ENCODE peak calls at places on chromosomes 4 and X, in nine cellular contexts. S is left ventricle myocardium inferior, P is transverse colon, K is A549, N is epithelial cell of esophagus, J is upper lobe of right lung, W is Peyer's patch, Z is ovary, Y is GM06990. M is an unnamed sample.

GRCh38 chr4:30754021-30754420 is 33.9 kb downstream of the PCDH7 start:
- DNase-seq in S (no peak), P (no peak), K (no peak), N (peak), J (no peak), W (no peak), Z (no peak), Y (no peak), M (no peak)

GRCh38 chrX:3449287-3449686 is 102.8 kb upstream of the MXRA5 start:
- DNase-seq in S (no peak), P (no peak), K (no peak), N (peak), J (no peak), W (no peak), Z (no peak), Y (no peak), M (no peak)

GRCh38 chr4:166019441-166019840 is 146.4 kb downstream of the TLL1 start:
- DNase-seq in S (no peak), P (no peak), K (no peak), N (no peak), J (no peak), W (no peak), Z (no peak), Y (no peak), M (no peak)

GRCh38 chr4:169106696-169107229 is 96.7 kb upstream of the CBR4 start:
- DNase-seq in S (no peak), P (no peak), K (no peak), N (peak), J (no peak), W (no peak), Z (no peak), Y (no peak), M (no peak)

GRCh38 chr4:156146581-156146980 is 192.9 kb upstream of the CTSO start:
- DNase-seq in S (no peak), P (no peak), K (no peak), N (no peak), J (no peak), W (no peak), Z (no peak), Y (no peak), M (no peak)

GRCh38 chrX:119673336-119673735 is 19.6 kb downstream of the SEPTIN6 start:
- DNase-seq in S (no peak), P (no peak), K (no peak), N (no peak), J (no peak), W (no peak), Z (no peak), Y (no peak), M (no peak)

GRCh38 chr4:7759635-7760034 is 180.0 kb downstream of the AFAP1 start:
- DNase-seq in S (no peak), P (no peak), K (no peak), N (no peak), J (no peak), W (no peak), Z (no peak), Y (no peak), M (no peak)

GRCh38 chr4:33302298-33302697 is 2582.1 kb downstream of the PCDH7 start:
- DNase-seq in S (no peak), P (no peak), K (peak), N (no peak), J (no peak), W (no peak), Z (no peak), Y (no peak), M (no peak)

GRCh38 chrX:66676990-66677389 is 38.1 kb upstream of the EDA2R start:
- DNase-seq in S (no peak), P (no peak), K (no peak), N (peak), J (no peak), W (no peak), Z (no peak), Y (no peak), M (no peak)

GRCh38 chr4:6062133-6062532 is 43.9 kb upstream of the C4orf50 start:
- DNase-seq in S (no peak), P (no peak), K (no peak), N (no peak), J (no peak), W (no peak), Z (no peak), Y (no peak), M (no peak)

GRCh38 chr4:147057631-147057980 is 111.9 kb upstream of the TTC29 start:
- DNase-seq in S (no peak), P (no peak), K (no peak), N (peak), J (no peak), W (no peak), Z (no peak), Y (no peak), M (no peak)

GRCh38 chrX:84907324-84907946 is 96.2 kb upstream of the APOOL start:
- DNase-seq in S (no peak), P (no peak), K (peak), N (peak), J (no peak), W (no peak), Z (no peak), Y (no peak), M (no peak)

GRCh38 chr4:152211936-152212675 is 323.8 kb downstream of the FBXW7 start:
- DNase-seq in S (no peak), P (no peak), K (no peak), N (no peak), J (no peak), W (no peak), Z (no peak), Y (no peak), M (no peak)

GRCh38 chrX:100979881-100980607 is 10.5 kb downstream of the ARL13A start:
- DNase-seq in S (no peak), P (no peak), K (peak), N (peak), J (no peak), W (no peak), Z (no peak), Y (no peak), M (no peak)

GRCh38 chr4:139682309-139683210 is 16.9 kb downstream of the MGST2 start:
- DNase-seq in S (no peak), P (no peak), K (no peak), N (no peak), J (no peak), W (no peak), Z (no peak), Y (no peak), M (no peak)

GRCh38 chr4:157143365-157143764 is 67.4 kb downstream of the GLRB start:
- DNase-seq in S (no peak), P (no peak), K (no peak), N (no peak), J (no peak), W (no peak), Z (no peak), Y (no peak), M (no peak)

GRCh38 chr4:122329876-122330595 is 48.8 kb upstream of the ADAD1 start:
- DNase-seq in S (no peak), P (no peak), K (no peak), N (peak), J (no peak), W (no peak), Z (no peak), Y (no peak), M (no peak)

GRCh38 chr4:23888421-23889319 is 1.2 kb downstream of the PPARGC1A start:
- DNase-seq in S (no peak), P (no peak), K (no peak), N (peak), J (no peak), W (peak), Z (no peak), Y (no peak), M (no peak)

GRCh38 chr4:100462206-100462605 is 55.6 kb downstream of the EMCN start:
- DNase-seq in S (no peak), P (no peak), K (peak), N (peak), J (no peak), W (no peak), Z (no peak), Y (no peak), M (no peak)

GRCh38 chr4:69095301-69095731 is 958 bp upstream of the UGT2B7 start:
- DNase-seq in S (no peak), P (no peak), K (peak), N (peak), J (no peak), W (no peak), Z (no peak), Y (no peak), M (no peak)

GRCh38 chr4:90281956-90282355 is 154.8 kb downstream of the CCSER1 start:
- DNase-seq in S (no peak), P (no peak), K (no peak), N (no peak), J (no peak), W (no peak), Z (no peak), Y (no peak), M (no peak)

GRCh38 chrX:143664302-143664701 is 28.4 kb upstream of the SLITRK4 start:
- DNase-seq in S (no peak), P (no peak), K (peak), N (peak), J (no peak), W (no peak), Z (no peak), Y (no peak), M (no peak)

GRCh38 chrX:143663755-143664154 is 27.9 kb upstream of the SLITRK4 start:
- DNase-seq in S (no peak), P (no peak), K (no peak), N (no peak), J (no peak), W (no peak), Z (no peak), Y (no peak), M (no peak)

GRCh38 chrX:143669395-143669794 is 33.5 kb upstream of the SLITRK4 start:
- DNase-seq in S (no peak), P (no peak), K (no peak), N (peak), J (no peak), W (no peak), Z (no peak), Y (no peak), M (no peak)
- TF ChIP-seq CTCF in S (no peak), P (no peak), K (no peak), N (peak), J (no peak), W (no peak), Z (no peak), Y (no peak), M (peak)

GRCh38 chrX:130114141-130114561 is 3.9 kb upstream of the ELF4 start:
- DNase-seq in S (no peak), P (no peak), K (no peak), N (peak), J (no peak), W (no peak), Z (no peak), Y (no peak), M (no peak)
- H3K4me3 ChIP-seq in S (no peak), P (no peak), K (no peak), N (peak), J (no peak), W (no peak), Z (no peak), Y (no peak), M (no peak)

GRCh38 chrX:153400146-153401132 is 711 bp downstream of the PNMA6E start:
- DNase-seq in S (no peak), P (peak), K (peak), N (no peak), J (peak), W (no peak), Z (no peak), Y (peak), M (peak)
- TF ChIP-seq CTCF in S (peak), P (peak), K (peak), N (peak), J (peak), W (peak), Z (no peak), Y (peak), M (no peak)

DNA sequence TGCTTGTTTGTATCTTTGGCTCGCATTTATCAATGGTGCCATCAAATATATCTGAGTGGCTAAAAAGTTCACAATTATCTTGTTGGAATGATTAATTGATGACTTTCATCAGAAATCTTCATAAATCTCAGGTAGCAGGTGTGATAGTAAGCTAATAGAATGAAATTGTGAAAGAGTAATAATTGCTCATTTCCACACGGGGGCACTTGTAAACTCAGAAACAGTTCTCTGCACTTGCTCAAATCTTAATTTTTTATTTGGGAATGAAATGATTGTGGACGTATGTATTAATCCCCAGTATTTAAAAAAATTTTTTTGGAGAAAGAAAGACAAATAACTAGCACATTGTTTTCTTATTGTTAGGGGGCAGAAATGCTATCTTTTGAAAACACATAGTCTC is 132.8 kb downstream of the DTHD1 start:
- DNase-seq in S (no peak), P (no peak), K (peak), N (peak), J (no peak), W (no peak), Z (no peak), Y (no peak), M (no peak)
- H3K4me3 ChIP-seq in S (no peak), P (no peak), K (no peak), N (no peak), J (no peak), W (no peak), Z (no peak), Y (no peak), M (no peak)

GRCh38 chr4:38873290-38873949 is 5.8 kb downstream of the FAM114A1 start:
- DNase-seq in S (no peak), P (no peak), K (no peak), N (no peak), J (no peak), W (no peak), Z (no peak), Y (no peak), M (no peak)
- TF ChIP-seq CTCF in S (no peak), P (no peak), K (no peak), N (no peak), J (no peak), W (no peak), Z (no peak), Y (no peak), M (no peak)

GRCh38 chrX:135295238-135295943 is 13.9 kb upstream of the ETDC start:
- DNase-seq in S (peak), P (peak), K (no peak), N (peak), J (peak), W (peak), Z (no peak), Y (peak), M (no peak)
- H3K4me3 ChIP-seq in S (peak), P (no peak), K (no peak), N (peak), J (peak), W (peak), Z (no peak), Y (peak), M (peak)

GRCh38 chr4:126047114-126047513 is 732.4 kb downstream of the FAT4 start:
- DNase-seq in S (no peak), P (no peak), K (no peak), N (no peak), J (no peak), W (no peak), Z (no peak), Y (no peak), M (no peak)

GRCh38 chr4:126057371-126057770 is 742.6 kb downstream of the FAT4 start:
- DNase-seq in S (no peak), P (no peak), K (no peak), N (peak), J (no peak), W (no peak), Z (no peak), Y (no peak), M (no peak)

GRCh38 chr4:126046081-126046614 is 731.4 kb downstream of the FAT4 start:
- DNase-seq in S (no peak), P (no peak), K (no peak), N (no peak), J (no peak), W (no peak), Z (no peak), Y (no peak), M (no peak)

DNA sequence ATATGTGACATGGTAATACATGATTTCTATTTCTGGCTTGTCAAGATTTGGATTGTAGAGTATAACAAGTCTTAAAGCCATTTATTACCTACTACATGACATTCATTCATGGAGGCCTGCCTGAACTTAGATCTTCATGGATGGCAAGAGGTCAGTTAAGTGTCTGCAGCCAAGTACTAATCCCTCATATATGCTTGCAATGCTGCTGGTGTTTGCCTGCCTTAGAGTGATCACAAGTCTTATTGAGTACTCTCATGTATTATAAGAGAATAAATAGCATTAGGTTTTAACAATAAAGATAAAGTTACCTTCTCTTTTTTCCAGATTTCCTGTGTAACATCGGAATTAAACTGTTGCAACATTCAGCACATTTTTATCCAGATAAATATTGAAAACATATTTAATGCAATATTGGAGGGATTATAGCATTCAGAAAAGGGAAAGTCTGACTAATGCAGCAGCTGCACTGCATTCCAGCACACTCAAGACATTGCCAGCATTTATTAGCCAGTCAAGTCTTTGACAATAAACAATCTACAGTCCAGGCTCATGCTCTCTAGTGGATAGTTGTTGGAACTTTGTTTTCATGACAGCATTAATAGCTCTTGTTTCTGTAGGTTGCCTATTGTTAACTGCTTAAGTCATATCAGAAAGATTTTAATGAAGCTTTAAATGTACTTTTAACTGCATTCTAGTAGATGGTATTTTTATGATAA is 737.1 kb downstream of the FAT4 start:
- DNase-seq in S (no peak), P (no peak), K (no peak), N (peak), J (no peak), W (no peak), Z (no peak), Y (no peak), M (no peak)
- TF ChIP-seq CTCF in S (peak), P (no peak), K (no peak), N (peak), J (peak), W (no peak), Z (no peak), Y (no peak), M (no peak)